ENCODE peak calls at places on chromosomes 2 and 18, in eight cellular contexts. D, Q, U, C, T, Y, H and R are unnamed samples. For H3K27me3, the result is how much of the 10 kb centered on the place peaks cover.

GRCh38 chr2:119111115-119111975 is 47.2 kb downstream of the C1QL2 start:
- DNase-seq in U (no peak), Y (no peak), C (no peak), Q (no peak), T (no peak), H (no peak), D (no peak), R (no peak)

GRCh38 chr2:231765496-231765929 is 15.6 kb downstream of the PDE6D start:
- DNase-seq in D (no peak), C (no peak), H (no peak), T (no peak), U (no peak), Q (no peak), Y (no peak), R (no peak)

GRCh38 chr2:172437419-172438063 is 10.2 kb downstream of the ITGA6 start:
- DNase-seq in D (no peak), T (no peak), C (no peak), Y (no peak), U (no peak), H (no peak), Q (no peak), R (no peak)

GRCh38 chr2:170475878-170476277 is 239.3 kb upstream of the SP5 start:
- DNase-seq in T (no peak), D (no peak), C (no peak), H (no peak), Q (no peak), U (no peak), Y (no peak), R (no peak)

GRCh38 chr2:88197732-88198131 is 27.6 kb downstream of the THNSL2 start:
- DNase-seq in D (no peak), T (no peak), U (no peak), Q (no peak), Y (no peak), H (no peak), C (no peak), R (no peak)

GRCh38 chr2:3641841-3642421 is 16.1 kb upstream of the ALLC start:
- DNase-seq in D (no peak), C (no peak), Y (no peak), Q (no peak), T (no peak), H (no peak), U (no peak), R (no peak)

GRCh38 chr2:42171396-42171971 is 2.3 kb downstream of the EML4 start:
- DNase-seq in U (no peak), H (no peak), Q (no peak), Y (no peak), T (no peak), C (no peak), D (no peak), R (no peak)

GRCh38 chr2:36371070-36371962 is 15.7 kb downstream of the CRIM1 start:
- DNase-seq in U (no peak), D (no peak), T (no peak), C (no peak), Q (no peak), Y (peak), H (no peak), R (peak)

GRCh38 chr18:54769526-54770464 is 58.5 kb upstream of the RAB27B start:
- DNase-seq in D (no peak), Y (peak), H (no peak), T (no peak), U (no peak), Q (peak), C (no peak), R (no peak)

GRCh38 chr18:54775686-54776085 is 52.6 kb upstream of the RAB27B start:
- DNase-seq in Y (peak), U (no peak), H (no peak), T (no peak), Q (peak), C (no peak), D (no peak), R (peak)

GRCh38 chr18:54774423-54774822 is 53.9 kb upstream of the RAB27B start:
- DNase-seq in T (no peak), Q (no peak), Y (peak), U (no peak), H (no peak), D (no peak), C (no peak), R (no peak)

GRCh38 chr18:54774971-54775665 is 53.2 kb upstream of the RAB27B start:
- DNase-seq in U (no peak), Q (no peak), T (no peak), D (no peak), Y (peak), C (no peak), H (no peak), R (no peak)

GRCh38 chr18:54772081-54772480 is 56.2 kb upstream of the RAB27B start:
- DNase-seq in T (no peak), Q (no peak), C (no peak), Y (no peak), H (no peak), D (no peak), U (no peak), R (no peak)
- H3K27me3 ChIP-seq in T (under half), Q (under half), C (under half), Y (under half), H (under half), D (under half), U (under half), R (under half)

GRCh38 chr2:104864280-104864599 is 10.3 kb downstream of the POU3F3 start:
- DNase-seq in T (no peak), Q (no peak), Y (no peak), H (no peak), C (no peak), D (no peak), U (no peak), R (no peak)
- H3K27me3 ChIP-seq in T (under half), Q (half or more), Y (under half), H (half or more), C (half or more), D (half or more), U (half or more), R (under half)

GRCh38 chr2:10717630-10718029 is 3.8 kb upstream of the ATP6V1C2 start:
- DNase-seq in T (no peak), C (no peak), Y (peak), U (no peak), D (no peak), Q (peak), H (no peak), R (no peak)

GRCh38 chr2:10720983-10721343 is 467 bp upstream of the ATP6V1C2 start:
- DNase-seq in Y (no peak), Q (no peak), U (no peak), H (no peak), C (peak), D (no peak), T (no peak), R (no peak)

GRCh38 chr2:10721344-10722251 is at the start of gene ATP6V1C2:
- DNase-seq in T (no peak), H (no peak), Q (no peak), Y (no peak), D (no peak), C (peak), U (peak), R (no peak)

GRCh38 chr2:10722252-10722825 is 909 bp downstream of the ATP6V1C2 start:
- DNase-seq in Y (no peak), T (no peak), C (no peak), Q (no peak), U (no peak), D (no peak), H (no peak), R (no peak)

DNA sequence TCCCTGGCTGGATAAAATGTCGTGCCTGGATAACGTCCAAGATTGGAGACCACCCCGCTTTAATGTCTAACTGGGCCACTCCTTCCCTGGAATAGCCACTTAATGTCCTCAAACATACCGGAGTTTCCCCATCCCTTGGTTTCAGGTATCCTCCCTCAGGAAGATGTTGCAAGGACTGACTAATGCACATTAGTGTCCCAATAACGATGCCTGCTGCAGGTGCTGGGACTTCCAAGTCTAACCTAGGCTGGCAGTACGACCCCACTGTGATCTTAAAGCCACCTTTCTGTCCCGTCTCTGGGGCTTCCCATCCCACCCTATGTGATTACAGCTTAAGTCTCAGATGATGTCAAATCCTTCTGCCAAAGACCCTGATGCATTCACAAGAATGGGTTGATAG is 1.1 kb upstream of the ATP6V1C2 start:
- DNase-seq in Q (no peak), U (no peak), C (no peak), H (no peak), Y (no peak), D (no peak), T (no peak), R (no peak)
- H3K27me3 ChIP-seq in Q (under half), U (under half), C (half or more), H (under half), Y (under half), D (half or more), T (under half), R (half or more)

GRCh38 chr2:201830666-201831065 is 24.3 kb downstream of the CDK15 start:
- DNase-seq in Q (no peak), T (no peak), H (no peak), U (no peak), C (no peak), D (no peak), Y (no peak), R (no peak)
- H3K27me3 ChIP-seq in Q (under half), T (under half), H (under half), U (under half), C (under half), D (under half), Y (under half), R (under half)

DNA sequence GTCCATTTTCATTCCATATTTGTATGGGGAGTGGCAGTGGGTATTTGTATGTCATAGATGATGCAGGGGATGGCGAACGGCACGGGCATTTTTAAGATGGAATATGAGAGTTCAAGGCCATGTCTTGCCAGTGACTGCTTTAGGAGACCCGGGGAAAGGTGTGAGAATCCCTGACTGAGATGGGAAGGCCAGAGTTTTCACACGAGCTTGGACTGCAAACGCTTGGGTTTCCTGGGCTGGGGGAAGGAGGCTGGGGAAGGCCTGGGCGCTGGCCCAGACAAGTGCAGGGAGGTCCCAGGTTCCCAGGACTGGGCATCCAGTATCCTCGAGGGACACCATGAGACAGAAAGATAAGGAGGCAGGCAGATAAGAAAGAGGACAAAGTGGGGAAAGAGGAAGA is 35.2 kb downstream of the CNGA3 start:
- DNase-seq in T (no peak), D (no peak), C (no peak), Q (no peak), U (no peak), Y (no peak), H (no peak), R (no peak)
- H3K27me3 ChIP-seq in T (under half), D (under half), C (under half), Q (under half), U (under half), Y (under half), H (under half), R (under half)

GRCh38 chr2:229520582-229521221 is 193.7 kb downstream of the DNER start:
- DNase-seq in U (no peak), D (peak), Q (no peak), T (no peak), C (no peak), Y (peak), H (no peak), R (no peak)
- H3K27me3 ChIP-seq in U (under half), D (under half), Q (under half), T (under half), C (under half), Y (under half), H (under half), R (under half)

GRCh38 chr2:104864751-104865470 is 11.0 kb downstream of the POU3F3 start:
- DNase-seq in Q (no peak), U (no peak), H (no peak), Y (no peak), D (no peak), T (no peak), C (no peak), R (no peak)

GRCh38 chr2:104862061-104862941 is 8.4 kb downstream of the POU3F3 start:
- DNase-seq in T (no peak), Q (no peak), Y (no peak), U (no peak), H (no peak), D (no peak), C (no peak), R (no peak)

GRCh38 chr2:104861295-104862060 is 7.6 kb downstream of the POU3F3 start:
- DNase-seq in U (no peak), Q (no peak), Y (no peak), C (no peak), H (no peak), D (no peak), T (no peak), R (no peak)

GRCh38 chr2:104863585-104864279 is 9.8 kb downstream of the POU3F3 start:
- DNase-seq in T (no peak), Y (no peak), D (no peak), C (no peak), Q (no peak), U (no peak), H (no peak), R (no peak)

GRCh38 chr2:104863229-104863584 is 9.3 kb downstream of the POU3F3 start:
- DNase-seq in D (no peak), C (no peak), U (no peak), T (no peak), H (no peak), Q (no peak), Y (no peak), R (no peak)
- H3K27me3 ChIP-seq in D (half or more), C (half or more), U (half or more), T (under half), H (half or more), Q (half or more), Y (under half), R (under half)

GRCh38 chr2:102033750-102034682 is 42.3 kb downstream of the IL1R2 start:
- DNase-seq in Q (no peak), U (no peak), C (no peak), D (no peak), Y (no peak), T (no peak), H (no peak), R (no peak)
- H3K27me3 ChIP-seq in Q (under half), U (under half), C (under half), D (under half), Y (under half), T (under half), H (under half), R (under half)

DNA sequence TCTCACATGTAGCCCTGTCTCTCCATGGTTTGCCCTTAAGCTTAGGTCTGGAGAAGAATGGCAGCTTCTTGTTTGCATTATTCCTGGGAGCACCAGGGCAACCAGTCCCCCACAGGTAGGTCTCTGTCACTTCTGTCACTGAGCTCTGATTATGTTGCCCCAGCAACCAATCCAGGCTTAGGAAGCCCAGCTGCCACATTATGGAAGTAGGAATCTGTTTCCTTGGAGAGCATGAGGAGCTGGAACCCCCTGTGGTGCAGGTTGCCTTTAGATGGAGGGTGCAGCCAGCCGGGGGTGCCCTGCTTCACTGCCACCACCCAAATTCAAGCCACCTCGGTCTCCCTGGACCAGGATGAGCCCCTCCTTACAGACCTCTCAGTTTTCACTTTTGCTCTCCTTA is 4.8 kb downstream of the RESP18 start:
- DNase-seq in Y (no peak), T (no peak), Q (no peak), H (no peak), C (no peak), U (no peak), D (no peak), R (no peak)
- H3K27me3 ChIP-seq in Y (under half), T (under half), Q (under half), H (under half), C (under half), U (under half), D (half or more), R (under half)